ENCODE peak calls at places on chromosomes 7 and 10, in six cellular contexts. B is psoas muscle, I is lower lobe of right lung, C is esophagus squamous epithelium, K is cardiac muscle cell, E is neuronal stem cell. U is an unnamed sample.

GRCh38 chr7:105581066-105581811 is at the start of gene EFCAB10:
- DNase-seq in B (peak; percentile 35), E (peak; percentile 80), C (no peak), I (peak; percentile 87), K (peak; percentile 95), U (no peak)

GRCh38 chr10:71191459-71192113 is 20.8 kb upstream of the UNC5B start:
- DNase-seq in I (no peak), E (no peak), B (no peak), K (no peak), C (no peak), U (no peak)

GRCh38 chr7:70182516-70182915 is 584.2 kb downstream of the AUTS2 start:
- DNase-seq in B (no peak), E (no peak), K (no peak), I (no peak), C (no peak), U (no peak)

GRCh38 chr7:93715234-93715633 is 140.7 kb upstream of the CALCR start:
- DNase-seq in C (no peak), B (peak; percentile 13), I (peak; percentile 58), E (peak; percentile 29), K (peak; percentile 58), U (no peak)

GRCh38 chr7:104625956-104626355 is 297.6 kb downstream of the LHFPL3 start:
- DNase-seq in E (no peak), K (no peak), C (no peak), I (no peak), B (no peak), U (no peak)

GRCh38 chr10:15262036-15262713 is 93.7 kb upstream of the NMT2 start:
- DNase-seq in C (no peak), B (no peak), E (no peak), K (no peak), I (no peak), U (no peak)

GRCh38 chr10:72175166-72175565 is 40.6 kb upstream of the ANAPC16 start:
- DNase-seq in E (no peak), C (no peak), B (no peak), I (no peak), K (no peak), U (no peak)

GRCh38 chr7:141433698-141434097 is 117.5 kb upstream of the AGK start:
- DNase-seq in E (no peak), C (no peak), K (no peak), B (no peak), I (no peak), U (no peak)

GRCh38 chr7:22419488-22419887 is 62.5 kb upstream of the RAPGEF5 start:
- DNase-seq in K (no peak), B (no peak), E (no peak), C (no peak), I (no peak), U (no peak)

GRCh38 chr10:50622497-50623298 is 1.1 kb downstream of the SGMS1 start:
- DNase-seq in C (peak; percentile 3), I (peak; percentile 72), K (peak; percentile 64), E (peak; percentile 24), B (peak; percentile 43), U (peak; percentile 69)

GRCh38 chr10:74190494-74190893 is 39.5 kb downstream of the ADK start:
- DNase-seq in C (no peak), B (no peak), K (no peak), E (no peak), I (no peak), U (no peak)

GRCh38 chr10:80530251-80530650 is 7.5 kb upstream of the SH2D4B start:
- DNase-seq in I (no peak), K (no peak), E (no peak), C (no peak), B (no peak), U (no peak)

GRCh38 chr10:3852147-3852904 is 67.3 kb upstream of the KLF6 start:
- DNase-seq in E (no peak), I (peak; percentile 82), K (no peak), B (peak; percentile 56), C (no peak), U (peak; percentile 93)

GRCh38 chr10:127906548-127907377 is at the start of gene PTPRE:
- DNase-seq in I (peak; percentile 89), C (no peak), K (peak; percentile 85), B (peak; percentile 81), E (peak; percentile 65), U (peak; percentile 83)

GRCh38 chr7:112377607-112378006 is 72.7 kb upstream of the IFRD1 start:
- DNase-seq in B (no peak), I (no peak), C (no peak), K (no peak), E (no peak), U (no peak)

GRCh38 chr7:124688991-124689390 is 76.6 kb downstream of the GPR37 start:
- DNase-seq in B (no peak), C (no peak), E (no peak), I (no peak), K (no peak), U (no peak)

GRCh38 chr7:100017300-100017699 is 1.9 kb downstream of the ZKSCAN1 start:
- DNase-seq in I (no peak), C (no peak), B (no peak), K (no peak), E (no peak), U (no peak)

GRCh38 chr10:15035385-15036301 is 8.1 kb upstream of the OLAH start:
- DNase-seq in K (no peak), E (no peak), I (peak; percentile 59), B (no peak), C (no peak), U (no peak)

GRCh38 chr10:49104323-49104722 is 11.0 kb downstream of the VSTM4 start:
- DNase-seq in K (no peak), I (no peak), B (no peak), C (no peak), E (no peak), U (no peak)

GRCh38 chr7:73740212-73740611 is 1.6 kb upstream of the ABHD11 start:
- DNase-seq in E (no peak), C (no peak), B (no peak), K (no peak), I (no peak), U (no peak)

GRCh38 chr7:73740771-73741170 is 2.2 kb upstream of the ABHD11 start:
- DNase-seq in B (no peak), I (no peak), C (no peak), E (no peak), K (no peak), U (no peak)

GRCh38 chr7:73741600-73741999 is 3.0 kb upstream of the ABHD11 start:
- DNase-seq in C (no peak), E (no peak), B (no peak), I (no peak), K (no peak), U (no peak)

GRCh38 chr7:73742338-73742752 is 3.7 kb upstream of the ABHD11 start:
- DNase-seq in C (no peak), I (peak; percentile 68), K (no peak), E (no peak), B (no peak), U (no peak)

DNA sequence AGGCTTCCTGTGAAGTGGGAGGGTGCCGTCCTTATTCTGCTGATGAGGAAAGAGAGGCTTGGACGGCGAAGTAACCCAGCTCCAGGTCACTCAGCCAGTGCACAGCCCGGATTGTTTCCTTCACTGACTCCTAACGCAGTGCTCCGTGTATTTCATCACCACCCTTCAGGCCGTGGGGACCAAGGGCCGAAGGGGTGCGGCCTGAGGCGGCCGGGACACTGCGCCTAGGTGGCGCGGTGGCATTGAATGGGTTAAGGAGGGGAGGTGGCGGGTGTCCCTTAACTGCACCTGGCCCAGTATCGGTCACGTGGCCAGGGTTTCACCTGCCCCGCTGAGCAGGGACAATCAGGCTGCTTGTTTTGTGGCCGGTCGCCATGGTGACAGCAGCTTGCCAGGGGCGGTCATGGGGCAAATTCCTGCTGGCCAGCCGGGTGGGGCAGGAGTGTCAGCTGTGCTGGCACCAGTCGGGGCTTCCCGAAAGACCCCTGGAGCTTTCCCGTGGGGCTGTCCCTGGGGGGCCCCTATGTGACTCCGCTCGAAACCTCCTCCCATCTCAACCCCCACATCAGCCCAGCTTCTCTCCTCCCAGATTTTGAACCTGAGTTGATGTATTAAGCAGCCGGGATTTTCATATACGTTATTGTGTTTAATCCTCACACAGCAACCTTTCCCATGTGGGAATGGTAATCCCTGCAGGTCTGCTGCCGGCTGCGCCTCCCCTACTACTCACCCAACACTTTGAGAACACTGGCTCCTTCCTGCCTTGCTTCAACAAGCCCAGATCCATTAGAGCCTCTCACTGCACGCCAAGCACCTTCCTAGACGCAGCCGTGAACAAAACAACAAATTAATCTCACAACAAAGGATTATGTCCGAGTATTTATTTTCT is 4.4 kb upstream of the ABHD11 start:
- DNase-seq in C (no peak), K (peak; percentile 38), B (no peak), I (peak; percentile 96), E (peak; percentile 87), U (peak; percentile 72)
- H3K27ac ChIP-seq in C (peak overlapping the region; percentile 94), K (no peak overlapping the region), B (no peak overlapping the region), I (peak overlapping the region; percentile 88), E (peak overlapping the region; percentile 96), U (no peak overlapping the region)

GRCh38 chr10:100327007-100327700 is 2.9 kb downstream of the PKD2L1 start:
- DNase-seq in B (peak; percentile 21), C (peak; percentile 13), I (peak; percentile 55), E (no peak), K (no peak), U (no peak)

GRCh38 chr10:100328198-100328597 is 1.8 kb downstream of the PKD2L1 start:
- DNase-seq in K (no peak), C (no peak), I (no peak), B (no peak), E (no peak), U (no peak)

GRCh38 chr10:100330128-100330527 is at the start of gene PKD2L1:
- DNase-seq in I (no peak), K (no peak), C (no peak), B (no peak), E (no peak), U (no peak)

GRCh38 chr10:100325164-100325563 is 4.9 kb downstream of the PKD2L1 start:
- DNase-seq in K (peak; percentile 74), I (no peak), B (no peak), E (no peak), C (no peak), U (no peak)

DNA sequence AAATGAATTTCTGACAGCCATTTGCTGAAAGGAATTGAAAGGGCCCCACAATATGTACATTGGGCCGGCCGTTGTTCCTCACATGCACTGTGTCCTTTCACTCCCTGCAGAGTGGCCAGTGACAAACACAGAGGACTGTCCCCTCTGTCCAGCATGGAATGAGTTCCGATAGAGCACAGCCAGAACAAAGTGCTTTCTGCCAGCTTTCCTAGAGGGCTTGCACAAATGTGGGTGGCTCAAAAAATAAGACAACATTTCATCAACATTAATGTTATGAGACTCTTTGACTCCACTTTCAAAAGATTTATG is 2.4 kb downstream of the PKD2L1 start:
- DNase-seq in I (no peak), K (no peak), B (no peak), E (no peak), C (no peak), U (no peak)
- H3K27me3 ChIP-seq in I (no peaks in the 10 kb centered on the region), K (peaks cover 18% of the 10 kb centered on the region), B (no peaks in the 10 kb centered on the region), E (no peaks in the 10 kb centered on the region), C (peaks cover 83% of the 10 kb centered on the region), U (no peaks in the 10 kb centered on the region)

DNA sequence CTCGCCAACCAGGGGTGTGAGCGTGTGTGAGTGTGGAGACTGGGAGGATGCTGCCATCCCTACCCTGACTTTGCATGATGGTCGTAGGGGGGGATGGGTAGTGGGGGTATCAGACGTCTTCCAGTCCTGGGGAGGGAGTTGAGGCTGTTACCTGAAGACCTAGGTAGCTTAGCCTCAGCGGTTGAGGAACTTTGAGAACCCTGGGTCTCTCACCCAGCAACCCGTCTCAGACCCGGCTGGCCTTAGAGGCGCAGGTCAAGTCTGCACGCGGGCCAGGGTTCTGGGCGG is 2.7 kb downstream of the SLC4A2 start:
- DNase-seq in C (no peak), B (no peak), I (no peak), E (no peak), K (no peak), U (no peak)
- H3K4me3 ChIP-seq in C (no peak overlapping the region), B (peak overlapping the region; percentile 28), I (peak overlapping the region; percentile 72), E (no peak overlapping the region), K (peak overlapping the region; percentile 12), U (peak overlapping the region; percentile 25)

GRCh38 chr10:68154211-68154497 is 44.9 kb downstream of the MYPN start:
- DNase-seq in I (no peak), K (peak; percentile 31), B (peak; percentile 56), C (no peak), E (no peak), U (no peak)
- H3K27ac ChIP-seq in I (no peak overlapping the region), K (peak overlapping the region; percentile 58), B (peak overlapping the region; percentile 85), C (no peak overlapping the region), E (no peak overlapping the region), U (no peak overlapping the region)